ENCODE peak calls at places on chromosomes 16 and 17, in ten cellular contexts. D, T, C, B, Y, J, R, E, L and F are unnamed samples.
A peak's percentile ranks its signal among the peaks of the same experiment; 100 is the strongest.

GRCh38 chr17:55795098-55795497 is 44.2 kb downstream of the PCTP start:
- DNase-seq in T (no peak), J (no peak), B (peak; percentile 88), R (no peak), E (no peak), Y (no peak), L (no peak), D (no peak), C (no peak), F (no peak)

GRCh38 chr16:88645455-88645854 is 5.4 kb downstream of the CYBA start:
- DNase-seq in Y (no peak), E (no peak), B (no peak), C (no peak), J (no peak), T (no peak), D (no peak), R (no peak), L (no peak), F (no peak)

GRCh38 chr16:54266363-54266955 is 20.1 kb downstream of the IRX3 start:
- DNase-seq in Y (no peak), D (peak; percentile 51), J (no peak), E (no peak), R (peak; percentile 69), L (no peak), T (no peak), C (no peak), B (no peak), F (no peak)

GRCh38 chr16:65406933-65407332 is 285.1 kb upstream of the CDH11 start:
- DNase-seq in B (no peak), D (no peak), Y (no peak), C (no peak), E (no peak), L (no peak), J (no peak), R (no peak), T (no peak), F (no peak)

GRCh38 chr17:58285422-58285810 is 4.7 kb upstream of the MPO start:
- DNase-seq in L (no peak), D (peak; percentile 11), B (no peak), Y (no peak), E (no peak), R (no peak), T (no peak), J (no peak), C (no peak), F (no peak)

GRCh38 chr17:63911657-63912100 is 621 bp upstream of the CSHL1 start:
- DNase-seq in J (peak; percentile 64), B (peak; percentile 8), C (peak; percentile 61), T (no peak), L (no peak), Y (peak; percentile 61), E (peak; percentile 69), R (peak; percentile 29), D (peak; percentile 30), F (no peak)

GRCh38 chr16:85673529-85674417 is 15.0 kb downstream of the GINS2 start:
- DNase-seq in E (no peak), R (peak; percentile 60), D (peak; percentile 78), L (peak; percentile 69), Y (peak; percentile 76), J (no peak), C (peak; percentile 71), B (peak; percentile 33), T (peak; percentile 72), F (no peak)

GRCh38 chr17:72591500-72592241 is 470.9 kb downstream of the SOX9 start:
- DNase-seq in Y (no peak), E (no peak), B (peak; percentile 53), J (no peak), L (no peak), C (peak; percentile 50), D (peak; percentile 30), T (peak; percentile 14), R (no peak), F (no peak)

GRCh38 chr17:63232565-63233310 is 213.4 kb downstream of the CYB561 start:
- DNase-seq in T (no peak), D (no peak), Y (no peak), R (no peak), E (no peak), B (no peak), J (no peak), L (no peak), C (peak; percentile 22), F (no peak)

GRCh38 chr17:57544381-57544780 is 200.7 kb downstream of the CCDC182 start:
- DNase-seq in T (no peak), L (no peak), E (no peak), J (no peak), C (peak; percentile 77), Y (no peak), D (no peak), B (no peak), R (no peak), F (no peak)

GRCh38 chr17:75633484-75634375 is 496 bp downstream of the SMIM5 start:
- DNase-seq in B (peak; percentile 72), D (peak; percentile 90), Y (peak; percentile 90), R (peak; percentile 83), J (peak; percentile 59), T (peak; percentile 88), E (peak; percentile 47), C (peak; percentile 94), L (peak; percentile 92), F (no peak)

GRCh38 chr17:83030432-83030831 is 49.0 kb upstream of the METRNL start:
- DNase-seq in T (no peak), C (no peak), Y (no peak), J (no peak), L (no peak), E (no peak), D (no peak), B (no peak), R (no peak), F (no peak)

GRCh38 chr16:20784204-20784603 is 20.4 kb downstream of the ACSM3 start:
- DNase-seq in T (no peak), B (no peak), E (no peak), L (no peak), J (no peak), Y (no peak), D (no peak), R (no peak), C (no peak), F (no peak)

GRCh38 chr16:85137323-85138072 is 25.2 kb upstream of the CIBAR2 start:
- DNase-seq in R (no peak), D (peak; percentile 95), L (peak; percentile 95), E (no peak), T (peak; percentile 96), J (no peak), Y (peak; percentile 81), C (peak; percentile 85), B (no peak), F (no peak)

GRCh38 chr17:2337811-2338657 is 733 bp downstream of the SGSM2 start:
- DNase-seq in D (peak; percentile 54), B (peak; percentile 31), E (peak; percentile 58), L (peak; percentile 52), R (peak; percentile 33), Y (peak; percentile 69), C (peak; percentile 67), J (peak; percentile 44), T (peak; percentile 70), F (no peak)

GRCh38 chr17:10556301-10557005 is 7.0 kb upstream of the MYH2 start:
- DNase-seq in Y (no peak), C (no peak), R (no peak), T (no peak), B (no peak), D (no peak), L (no peak), J (no peak), E (no peak), F (no peak)

GRCh38 chr16:86634290-86634689 is 55.9 kb downstream of the FOXL1 start:
- DNase-seq in L (no peak), J (no peak), T (no peak), E (no peak), Y (peak; percentile 41), R (peak; percentile 28), D (peak; percentile 40), B (no peak), C (no peak), F (no peak)

GRCh38 chr16:14338236-14338635 is 267.1 kb downstream of the MRTFB start:
- DNase-seq in R (no peak), C (no peak), J (no peak), L (no peak), D (no peak), Y (no peak), E (no peak), T (no peak), B (no peak), F (no peak)

GRCh38 chr17:43917348-43918025 is 10.2 kb upstream of the MPP2 start:
- DNase-seq in D (peak; percentile 42), J (peak; percentile 41), E (peak; percentile 34), R (peak; percentile 22), L (no peak), C (no peak), Y (peak; percentile 71), B (no peak), T (peak; percentile 40), F (no peak)